ENCODE peak calls at places on chromosomes 2 and 18, in ten cellular contexts. W is nephron progenitor cell, Q is cardiac fibroblast, X is NCI-H524, K is SJCRH30, V is mammary epithelial cell, E is RCC 7860, Z is retinal pigment epithelial cell, I is OCI-LY7, T is AG20443. O is an unnamed sample.

GRCh38 chr2:29012211-29012681 is 31.1 kb downstream of the TOGARAM2 start:
- DNase-seq in K (peak), I (peak), Z (no peak), X (no peak), V (no peak), Q (peak), E (no peak), W (peak), T (peak), O (no peak)

GRCh38 chr2:145649061-145649460 is 1129.1 kb upstream of the ZEB2 start:
- DNase-seq in Q (no peak), I (no peak), X (no peak), W (no peak), T (no peak), E (no peak), Z (no peak), V (no peak), K (no peak), O (no peak)

GRCh38 chr2:113703404-113704299 is 52.8 kb downstream of the SLC35F5 start:
- DNase-seq in Q (no peak), X (no peak), E (no peak), K (no peak), T (no peak), Z (no peak), I (no peak), W (no peak), V (no peak), O (no peak)

GRCh38 chr2:74922592-74923227 is 35.7 kb upstream of the POLE4 start:
- DNase-seq in Z (no peak), X (no peak), W (no peak), I (no peak), Q (peak), T (no peak), E (no peak), V (no peak), K (no peak), O (peak)

GRCh38 chr2:217846321-217846743 is 156.5 kb downstream of the TNS1 start:
- DNase-seq in I (no peak), E (no peak), V (peak), K (peak), W (no peak), T (no peak), X (no peak), Z (no peak), Q (no peak), O (no peak)

GRCh38 chr2:239288951-239289481 is 111.8 kb downstream of the HDAC4 start:
- DNase-seq in Z (no peak), E (no peak), V (no peak), X (no peak), K (peak), T (peak), W (no peak), Q (no peak), I (no peak), O (no peak)

GRCh38 chr2:219627105-219628100 is at the start of gene SLC4A3:
- DNase-seq in K (peak), T (peak), Q (peak), V (peak), E (no peak), Z (no peak), I (no peak), W (peak), X (no peak), O (peak)

GRCh38 chr2:145404690-145405089 is 884.8 kb upstream of the ZEB2 start:
- DNase-seq in I (no peak), X (no peak), T (peak), W (no peak), Q (peak), K (no peak), Z (no peak), E (no peak), V (no peak), O (no peak)

GRCh38 chr2:176613358-176614032 is 344.3 kb downstream of the MTX2 start:
- DNase-seq in I (no peak), E (no peak), K (no peak), Z (no peak), T (peak), V (peak), W (no peak), Q (peak), X (no peak), O (no peak)

GRCh38 chr2:60091311-60091710 is 462.1 kb downstream of the BCL11A start:
- DNase-seq in T (no peak), I (no peak), Q (no peak), W (no peak), K (no peak), X (no peak), Z (no peak), V (no peak), E (no peak), O (no peak)

GRCh38 chr2:197042613-197043248 is 116.2 kb upstream of the PGAP1 start:
- DNase-seq in T (no peak), K (no peak), W (no peak), Z (no peak), Q (no peak), I (no peak), E (no peak), V (no peak), X (peak), O (no peak)

GRCh38 chr18:74493689-74494088 is 2.5 kb upstream of the CNDP2 start:
- DNase-seq in I (peak), W (peak), T (no peak), X (peak), K (peak), E (no peak), Q (peak), Z (no peak), V (peak), O (peak)

GRCh38 chr2:44237221-44237620 is 38.1 kb upstream of the SLC3A1 start:
- DNase-seq in Q (no peak), E (no peak), T (no peak), X (no peak), K (no peak), V (no peak), I (peak), W (no peak), Z (no peak), O (no peak)

GRCh38 chr2:151775057-151775740 is 40.9 kb upstream of the NEB start:
- DNase-seq in X (no peak), K (no peak), Z (peak), I (no peak), Q (peak), E (peak), T (no peak), W (no peak), V (no peak), O (no peak)

GRCh38 chr2:42569116-42569711 is 782 bp downstream of the MTA3 start:
- DNase-seq in W (peak), V (peak), K (peak), Q (peak), Z (peak), T (peak), E (no peak), X (peak), I (peak), O (peak)

GRCh38 chr2:108994250-108994649 is 5.2 kb upstream of the EDAR start:
- DNase-seq in V (no peak), T (no peak), K (no peak), I (no peak), E (no peak), X (no peak), W (no peak), Q (no peak), Z (no peak), O (no peak)

GRCh38 chr2:28488858-28489575 is 6.8 kb upstream of the PLB1 start:
- DNase-seq in Q (peak), E (no peak), W (no peak), X (peak), T (no peak), Z (no peak), V (peak), I (no peak), K (peak), O (no peak)

GRCh38 chr2:64804651-64805050 is 150.9 kb upstream of the SERTAD2 start:
- DNase-seq in Z (no peak), K (no peak), T (no peak), X (no peak), I (no peak), V (no peak), E (no peak), Q (no peak), W (no peak), O (no peak)

GRCh38 chr18:27017901-27018500 is 152.5 kb upstream of the AQP4 start:
- DNase-seq in E (peak), V (peak), W (peak), K (peak), Z (no peak), Q (peak), I (peak), X (no peak), T (peak), O (peak)

GRCh38 chr2:189440644-189440946 is 679 bp upstream of the WDR75 start:
- DNase-seq in T (no peak), X (peak), W (no peak), Q (no peak), V (no peak), I (no peak), K (no peak), E (no peak), Z (no peak), O (no peak)

GRCh38 chr2:55743583-55743982 is 49.9 kb upstream of the PNPT1 start:
- DNase-seq in Z (no peak), K (no peak), I (no peak), Q (peak), W (no peak), T (peak), V (peak), X (no peak), E (peak), O (peak)

GRCh38 chr2:64327510-64328414 is 126.2 kb upstream of the LGALSL start:
- DNase-seq in V (no peak), T (peak), Q (peak), E (no peak), Z (no peak), K (peak), I (peak), W (peak), X (peak), O (no peak)

GRCh38 chr2:190792956-190793888 is 87.4 kb upstream of the GLS start:
- DNase-seq in Z (no peak), E (peak), T (peak), V (no peak), K (no peak), Q (no peak), W (no peak), I (no peak), X (no peak), O (no peak)